ENCODE peak calls at places on chromosomes 1 and 21, in nine cellular contexts. One of them, this sample, is unnamed.

GRCh38 chr21:37538971-37539590 is 172.5 kb downstream of the DYRK1A start:
- DNase-seq in dorsolateral prefrontal cortex: no peak
- DNase-seq in RWPE1: no peak
- DNase-seq in CD8-positive, alpha-beta T cell: no peak
- DNase-seq in brain microvascular endothelial cell: no peak
- DNase-seq in endothelial cell of umbilical vein: no peak
- DNase-seq in H1: no peak
- DNase-seq in lower lobe of right lung: no peak
- DNase-seq in CD4-positive, CD25-positive, alpha-beta regulatory T cell: no peak
- DNase-seq in this sample: no peak

GRCh38 chr1:23079025-23079424 is 59.8 kb downstream of the KDM1A start:
- DNase-seq in dorsolateral prefrontal cortex: no peak
- DNase-seq in RWPE1: no peak
- DNase-seq in CD8-positive, alpha-beta T cell: no peak
- DNase-seq in brain microvascular endothelial cell: no peak
- DNase-seq in endothelial cell of umbilical vein: no peak
- DNase-seq in H1: no peak
- DNase-seq in lower lobe of right lung: no peak
- DNase-seq in CD4-positive, CD25-positive, alpha-beta regulatory T cell: no peak
- DNase-seq in this sample: no peak

GRCh38 chr1:167060141-167061072 is 29.8 kb downstream of the GPA33 start:
- DNase-seq in dorsolateral prefrontal cortex: no peak
- DNase-seq in RWPE1: no peak
- DNase-seq in CD8-positive, alpha-beta T cell: no peak
- DNase-seq in brain microvascular endothelial cell: no peak
- DNase-seq in endothelial cell of umbilical vein: no peak
- DNase-seq in H1: no peak
- DNase-seq in lower lobe of right lung: no peak
- DNase-seq in CD4-positive, CD25-positive, alpha-beta regulatory T cell: no peak
- DNase-seq in this sample: no peak

GRCh38 chr1:100523038-100523649 is 14.8 kb upstream of the GPR88 start:
- DNase-seq in dorsolateral prefrontal cortex: no peak
- DNase-seq in RWPE1: no peak
- DNase-seq in CD8-positive, alpha-beta T cell: no peak
- DNase-seq in brain microvascular endothelial cell: no peak
- DNase-seq in endothelial cell of umbilical vein: no peak
- DNase-seq in H1: no peak
- DNase-seq in lower lobe of right lung: no peak
- DNase-seq in CD4-positive, CD25-positive, alpha-beta regulatory T cell: no peak
- DNase-seq in this sample: no peak

GRCh38 chr1:178031856-178032320 is 62.0 kb upstream of the RASAL2 start:
- DNase-seq in dorsolateral prefrontal cortex: peak
- DNase-seq in RWPE1: peak
- DNase-seq in CD8-positive, alpha-beta T cell: no peak
- DNase-seq in brain microvascular endothelial cell: peak
- DNase-seq in endothelial cell of umbilical vein: peak
- DNase-seq in H1: peak
- DNase-seq in lower lobe of right lung: peak
- DNase-seq in CD4-positive, CD25-positive, alpha-beta regulatory T cell: peak
- DNase-seq in this sample: no peak

GRCh38 chr1:115284209-115284608 is 53.8 kb downstream of the NGF start:
- DNase-seq in dorsolateral prefrontal cortex: no peak
- DNase-seq in RWPE1: no peak
- DNase-seq in CD8-positive, alpha-beta T cell: no peak
- DNase-seq in brain microvascular endothelial cell: no peak
- DNase-seq in endothelial cell of umbilical vein: no peak
- DNase-seq in H1: no peak
- DNase-seq in lower lobe of right lung: no peak
- DNase-seq in CD4-positive, CD25-positive, alpha-beta regulatory T cell: no peak
- DNase-seq in this sample: no peak

GRCh38 chr1:40363721-40364120 is 9.8 kb upstream of the SMAP2 start:
- DNase-seq in dorsolateral prefrontal cortex: no peak
- DNase-seq in RWPE1: no peak
- DNase-seq in CD8-positive, alpha-beta T cell: no peak
- DNase-seq in brain microvascular endothelial cell: no peak
- DNase-seq in endothelial cell of umbilical vein: no peak
- DNase-seq in H1: no peak
- DNase-seq in lower lobe of right lung: no peak
- DNase-seq in CD4-positive, CD25-positive, alpha-beta regulatory T cell: no peak
- DNase-seq in this sample: no peak

GRCh38 chr1:108830119-108831008 is 26.5 kb downstream of the AKNAD1 start:
- DNase-seq in dorsolateral prefrontal cortex: peak
- DNase-seq in RWPE1: peak
- DNase-seq in CD8-positive, alpha-beta T cell: no peak
- DNase-seq in brain microvascular endothelial cell: peak
- DNase-seq in endothelial cell of umbilical vein: peak
- DNase-seq in H1: no peak
- DNase-seq in lower lobe of right lung: peak
- DNase-seq in CD4-positive, CD25-positive, alpha-beta regulatory T cell: no peak
- DNase-seq in this sample: no peak

GRCh38 chr1:108560430-108561144 is 687 bp downstream of the EEIG2 start:
- DNase-seq in dorsolateral prefrontal cortex: peak
- DNase-seq in RWPE1: no peak
- DNase-seq in CD8-positive, alpha-beta T cell: peak
- DNase-seq in brain microvascular endothelial cell: peak
- DNase-seq in endothelial cell of umbilical vein: peak
- DNase-seq in H1: peak
- DNase-seq in lower lobe of right lung: peak
- DNase-seq in CD4-positive, CD25-positive, alpha-beta regulatory T cell: peak
- DNase-seq in this sample: peak

GRCh38 chr21:10273196-10273595 is 248.2 kb upstream of the TPTE start:
- DNase-seq in dorsolateral prefrontal cortex: no peak
- DNase-seq in RWPE1: no peak
- DNase-seq in CD8-positive, alpha-beta T cell: no peak
- DNase-seq in brain microvascular endothelial cell: no peak
- DNase-seq in endothelial cell of umbilical vein: peak
- DNase-seq in H1: no peak
- DNase-seq in lower lobe of right lung: no peak
- DNase-seq in CD4-positive, CD25-positive, alpha-beta regulatory T cell: no peak
- DNase-seq in this sample: no peak

GRCh38 chr1:234069760-234070159 is 165.3 kb downstream of the SLC35F3 start:
- DNase-seq in dorsolateral prefrontal cortex: no peak
- DNase-seq in RWPE1: no peak
- DNase-seq in CD8-positive, alpha-beta T cell: no peak
- DNase-seq in brain microvascular endothelial cell: no peak
- DNase-seq in endothelial cell of umbilical vein: no peak
- DNase-seq in H1: no peak
- DNase-seq in lower lobe of right lung: no peak
- DNase-seq in CD4-positive, CD25-positive, alpha-beta regulatory T cell: peak
- DNase-seq in this sample: no peak

GRCh38 chr1:247360991-247361721 is 29.5 kb upstream of the ZNF496 start:
- DNase-seq in dorsolateral prefrontal cortex: no peak
- DNase-seq in RWPE1: no peak
- DNase-seq in CD8-positive, alpha-beta T cell: no peak
- DNase-seq in brain microvascular endothelial cell: no peak
- DNase-seq in endothelial cell of umbilical vein: no peak
- DNase-seq in H1: no peak
- DNase-seq in lower lobe of right lung: peak
- DNase-seq in CD4-positive, CD25-positive, alpha-beta regulatory T cell: no peak
- DNase-seq in this sample: no peak

DNA sequence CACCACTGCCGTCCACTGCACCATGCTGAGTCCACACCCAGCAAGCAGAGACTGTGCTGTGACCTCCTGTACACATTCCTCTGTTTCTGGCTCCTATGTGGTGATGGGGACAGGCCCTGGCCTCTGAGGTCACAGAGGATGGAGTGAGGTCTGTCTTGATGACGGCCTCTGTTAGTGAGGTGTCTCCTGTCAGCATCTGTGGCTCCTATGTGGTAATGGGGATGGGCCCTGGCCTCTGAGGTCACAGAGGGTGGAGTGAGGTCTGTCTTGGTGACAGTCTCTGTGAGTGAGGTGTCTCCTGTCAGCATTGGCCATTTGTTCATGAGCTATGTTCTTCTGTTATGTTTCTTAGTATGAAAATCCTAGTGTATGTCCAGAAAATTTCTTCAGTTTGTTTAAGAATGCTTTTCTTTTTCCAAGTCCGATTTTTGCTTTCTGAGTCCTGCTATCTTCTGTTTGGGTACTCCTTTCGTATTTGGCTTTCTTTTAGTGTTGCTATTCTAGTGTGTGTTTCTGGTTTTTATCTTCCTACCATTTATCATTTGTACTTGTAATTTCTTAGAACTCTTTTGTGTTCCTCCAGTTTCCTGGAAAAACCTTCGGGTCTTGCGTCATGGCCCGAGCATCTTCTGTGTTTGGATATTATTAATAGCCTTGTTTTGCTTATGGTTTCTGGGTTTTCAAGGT is 13.4 kb downstream of the SNAP47 start:
- DNase-seq in dorsolateral prefrontal cortex: no peak
- DNase-seq in RWPE1: no peak
- DNase-seq in CD8-positive, alpha-beta T cell: no peak
- DNase-seq in brain microvascular endothelial cell: no peak
- DNase-seq in endothelial cell of umbilical vein: no peak
- DNase-seq in H1: no peak
- DNase-seq in lower lobe of right lung: no peak
- DNase-seq in CD4-positive, CD25-positive, alpha-beta regulatory T cell: peak
- DNase-seq in this sample: no peak
- H3K27ac ChIP-seq in dorsolateral prefrontal cortex: no peak
- H3K27ac ChIP-seq in RWPE1: no peak
- H3K27ac ChIP-seq in CD8-positive, alpha-beta T cell: no peak
- H3K27ac ChIP-seq in brain microvascular endothelial cell: no peak
- H3K27ac ChIP-seq in endothelial cell of umbilical vein: no peak
- H3K27ac ChIP-seq in H1: no peak
- H3K27ac ChIP-seq in lower lobe of right lung: peak
- H3K27ac ChIP-seq in CD4-positive, CD25-positive, alpha-beta regulatory T cell: peak
- H3K27ac ChIP-seq in this sample: no peak

DNA sequence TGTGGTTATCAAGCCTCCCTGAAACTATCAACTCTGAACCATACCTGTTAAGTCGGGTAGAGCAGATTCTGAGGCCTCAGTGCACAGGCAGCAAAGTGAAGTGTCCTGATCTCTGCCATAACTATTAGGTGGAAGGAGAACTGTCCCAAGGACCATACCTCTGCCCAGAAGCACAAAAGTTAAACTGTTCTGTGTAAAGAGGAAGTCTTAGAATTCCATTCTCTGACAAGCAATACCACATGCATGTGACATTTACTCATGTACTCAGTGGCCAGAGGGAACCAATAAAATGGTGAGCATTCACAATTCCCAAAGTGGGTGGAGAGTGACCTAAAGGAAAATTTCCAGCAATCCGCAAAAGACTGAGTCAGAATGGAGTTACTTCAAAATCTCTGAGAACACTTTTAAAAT is 61.0 kb downstream of the TOR3A start:
- DNase-seq in dorsolateral prefrontal cortex: no peak
- DNase-seq in RWPE1: peak
- DNase-seq in CD8-positive, alpha-beta T cell: no peak
- DNase-seq in brain microvascular endothelial cell: peak
- DNase-seq in endothelial cell of umbilical vein: peak
- DNase-seq in H1: no peak
- DNase-seq in lower lobe of right lung: no peak
- DNase-seq in CD4-positive, CD25-positive, alpha-beta regulatory T cell: no peak
- DNase-seq in this sample: no peak
- H3K27ac ChIP-seq in dorsolateral prefrontal cortex: no peak
- H3K27ac ChIP-seq in RWPE1: peak
- H3K27ac ChIP-seq in CD8-positive, alpha-beta T cell: no peak
- H3K27ac ChIP-seq in brain microvascular endothelial cell: peak
- H3K27ac ChIP-seq in endothelial cell of umbilical vein: peak
- H3K27ac ChIP-seq in H1: no peak
- H3K27ac ChIP-seq in lower lobe of right lung: peak
- H3K27ac ChIP-seq in CD4-positive, CD25-positive, alpha-beta regulatory T cell: no peak
- H3K27ac ChIP-seq in this sample: no peak

GRCh38 chr21:15291621-15292266 is 226.9 kb upstream of the NRIP1 start:
- DNase-seq in dorsolateral prefrontal cortex: no peak
- DNase-seq in RWPE1: no peak
- DNase-seq in CD8-positive, alpha-beta T cell: no peak
- DNase-seq in brain microvascular endothelial cell: no peak
- DNase-seq in endothelial cell of umbilical vein: no peak
- DNase-seq in H1: no peak
- DNase-seq in lower lobe of right lung: no peak
- DNase-seq in CD4-positive, CD25-positive, alpha-beta regulatory T cell: no peak
- DNase-seq in this sample: no peak

GRCh38 chr21:15289896-15290841 is 225.4 kb upstream of the NRIP1 start:
- DNase-seq in dorsolateral prefrontal cortex: no peak
- DNase-seq in RWPE1: no peak
- DNase-seq in CD8-positive, alpha-beta T cell: no peak
- DNase-seq in brain microvascular endothelial cell: no peak
- DNase-seq in endothelial cell of umbilical vein: no peak
- DNase-seq in H1: no peak
- DNase-seq in lower lobe of right lung: peak
- DNase-seq in CD4-positive, CD25-positive, alpha-beta regulatory T cell: peak
- DNase-seq in this sample: no peak

GRCh38 chr21:15289246-15289645 is 224.4 kb upstream of the NRIP1 start:
- DNase-seq in dorsolateral prefrontal cortex: no peak
- DNase-seq in RWPE1: no peak
- DNase-seq in CD8-positive, alpha-beta T cell: no peak
- DNase-seq in brain microvascular endothelial cell: no peak
- DNase-seq in endothelial cell of umbilical vein: no peak
- DNase-seq in H1: no peak
- DNase-seq in lower lobe of right lung: no peak
- DNase-seq in CD4-positive, CD25-positive, alpha-beta regulatory T cell: no peak
- DNase-seq in this sample: no peak

GRCh38 chr21:15295875-15296274 is 231.1 kb upstream of the NRIP1 start:
- DNase-seq in dorsolateral prefrontal cortex: no peak
- DNase-seq in RWPE1: no peak
- DNase-seq in CD8-positive, alpha-beta T cell: no peak
- DNase-seq in brain microvascular endothelial cell: no peak
- DNase-seq in endothelial cell of umbilical vein: no peak
- DNase-seq in H1: no peak
- DNase-seq in lower lobe of right lung: no peak
- DNase-seq in CD4-positive, CD25-positive, alpha-beta regulatory T cell: peak
- DNase-seq in this sample: no peak

GRCh38 chr21:15293251-15293650 is 228.5 kb upstream of the NRIP1 start:
- DNase-seq in dorsolateral prefrontal cortex: no peak
- DNase-seq in RWPE1: peak
- DNase-seq in CD8-positive, alpha-beta T cell: no peak
- DNase-seq in brain microvascular endothelial cell: peak
- DNase-seq in endothelial cell of umbilical vein: peak
- DNase-seq in H1: no peak
- DNase-seq in lower lobe of right lung: no peak
- DNase-seq in CD4-positive, CD25-positive, alpha-beta regulatory T cell: no peak
- DNase-seq in this sample: no peak
- H3K27ac ChIP-seq in dorsolateral prefrontal cortex: no peak
- H3K27ac ChIP-seq in RWPE1: no peak
- H3K27ac ChIP-seq in CD8-positive, alpha-beta T cell: no peak
- H3K27ac ChIP-seq in brain microvascular endothelial cell: peak
- H3K27ac ChIP-seq in endothelial cell of umbilical vein: peak
- H3K27ac ChIP-seq in H1: no peak
- H3K27ac ChIP-seq in lower lobe of right lung: no peak
- H3K27ac ChIP-seq in CD4-positive, CD25-positive, alpha-beta regulatory T cell: no peak
- H3K27ac ChIP-seq in this sample: no peak

DNA sequence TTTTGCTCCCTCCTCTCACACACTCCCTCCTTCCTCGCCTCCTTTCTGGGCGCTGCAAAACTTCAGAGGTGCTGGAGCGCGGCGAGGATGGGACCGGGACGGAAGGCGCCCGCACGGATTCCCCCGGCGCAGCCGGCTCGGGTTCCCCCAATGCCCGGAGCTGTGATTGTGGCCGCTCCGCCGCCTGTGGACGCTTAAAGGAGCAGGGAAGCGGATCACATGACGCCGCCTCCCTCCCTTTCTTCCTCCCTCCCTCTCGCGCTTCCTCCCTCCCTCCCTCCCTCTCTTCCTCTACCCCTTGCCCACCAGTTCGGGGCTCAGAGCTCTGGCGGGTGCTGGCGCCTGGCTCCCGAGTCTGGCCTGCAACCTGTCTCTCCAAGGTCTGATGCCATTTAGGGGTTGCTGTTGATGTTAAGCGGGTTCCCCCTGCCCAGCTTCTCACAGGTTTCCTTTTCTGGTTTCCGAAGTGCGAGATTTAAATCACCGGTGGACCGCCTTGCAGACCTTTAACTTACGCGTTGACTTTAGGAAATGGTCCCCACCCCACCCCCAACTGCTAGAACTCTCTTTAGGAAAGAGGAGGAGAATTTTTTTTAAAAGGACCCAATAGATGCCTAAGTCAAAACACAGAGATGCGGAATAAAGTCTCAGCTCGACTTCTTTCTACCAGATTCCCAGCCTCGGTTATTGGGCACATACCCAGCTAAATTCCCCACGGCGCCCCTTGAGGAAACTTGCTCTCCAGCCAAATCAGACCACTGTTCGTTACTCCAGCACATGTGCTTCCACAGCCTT is at the start of gene WLS:
- DNase-seq in dorsolateral prefrontal cortex: peak
- DNase-seq in RWPE1: peak
- DNase-seq in CD8-positive, alpha-beta T cell: no peak
- DNase-seq in brain microvascular endothelial cell: peak
- DNase-seq in endothelial cell of umbilical vein: peak
- DNase-seq in H1: no peak
- DNase-seq in lower lobe of right lung: peak
- DNase-seq in CD4-positive, CD25-positive, alpha-beta regulatory T cell: no peak
- DNase-seq in this sample: no peak
- H3K27ac ChIP-seq in dorsolateral prefrontal cortex: peak
- H3K27ac ChIP-seq in RWPE1: peak
- H3K27ac ChIP-seq in CD8-positive, alpha-beta T cell: no peak
- H3K27ac ChIP-seq in brain microvascular endothelial cell: peak
- H3K27ac ChIP-seq in endothelial cell of umbilical vein: peak
- H3K27ac ChIP-seq in H1: no peak
- H3K27ac ChIP-seq in lower lobe of right lung: peak
- H3K27ac ChIP-seq in CD4-positive, CD25-positive, alpha-beta regulatory T cell: no peak
- H3K27ac ChIP-seq in this sample: no peak

This sample was measured in CD4-positive, alpha-beta T cell.